ENCODE peak calls at places on chromosomes 1 and 21, in six cellular contexts. H is PC-3, A is tibial nerve, U is left ventricle myocardium inferior, I is tibial artery, X is mucosa of descending colon. R is an unnamed sample.
A peak's percentile ranks its signal among the peaks of the same experiment; 100 is the strongest.

GRCh38 chr1:48617227-48617626 is 145.2 kb upstream of the SPATA6 start:
- DNase-seq in H (no peak), A (no peak), U (no peak), I (no peak), X (no peak), R (peak; percentile 7)

GRCh38 chr1:110668523-110668922 is 6.2 kb downstream of the KCNA3 start:
- DNase-seq in H (no peak), A (no peak), U (no peak), I (no peak), X (no peak), R (no peak)

GRCh38 chr1:83959824-83960441 is 39.0 kb downstream of the TTLL7 start:
- DNase-seq in H (no peak), A (no peak), U (no peak), I (no peak), X (no peak), R (no peak)

GRCh38 chr1:241641748-241642592 is 1.8 kb upstream of the CHML start:
- DNase-seq in H (peak; percentile 96), A (no peak), U (no peak), I (no peak), X (no peak), R (no peak)

GRCh38 chr1:219385786-219386427 is 212.2 kb downstream of the LYPLAL1 start:
- DNase-seq in H (peak; percentile 96), A (no peak), U (no peak), I (peak; percentile 25), X (no peak), R (peak; percentile 91)

GRCh38 chr1:184982002-184982954 is 8.0 kb upstream of the NIBAN1 start:
- DNase-seq in H (peak; percentile 65), A (peak; percentile 67), U (peak; percentile 80), I (peak; percentile 79), X (peak; percentile 79), R (peak; percentile 49)

GRCh38 chr1:246280551-246280950 is 226.5 kb downstream of the SMYD3 start:
- DNase-seq in H (peak; percentile 44), A (no peak), U (no peak), I (no peak), X (no peak), R (peak; percentile 4)

GRCh38 chr1:171743014-171743870 is 1.4 kb upstream of the VAMP4 start:
- DNase-seq in H (peak; percentile 98), A (no peak), U (no peak), I (peak; percentile 31), X (no peak), R (peak; percentile 91)

GRCh38 chr1:44924835-44925464 is 61.4 kb downstream of the EIF2B3 start:
- DNase-seq in H (peak; percentile 85), A (no peak), U (no peak), I (no peak), X (no peak), R (peak; percentile 33)

GRCh38 chr1:193115629-193116227 is 6.1 kb upstream of the CDC73 start:
- DNase-seq in H (peak; percentile 92), A (no peak), U (no peak), I (peak; percentile 28), X (no peak), R (peak; percentile 58)

GRCh38 chr1:190179817-190180216 is 297.8 kb downstream of the BRINP3 start:
- DNase-seq in H (peak; percentile 81), A (no peak), U (no peak), I (no peak), X (no peak), R (no peak)

GRCh38 chr1:151166506-151166956 is 587 bp downstream of the SCNM1 start:
- DNase-seq in H (peak; percentile 50), A (no peak), U (no peak), I (no peak), X (no peak), R (peak; percentile 43)

GRCh38 chr1:114152211-114153050 is 1.2 kb downstream of the SYT6 start:
- DNase-seq in H (peak; percentile 43), A (no peak), U (peak; percentile 33), I (peak; percentile 27), X (peak; percentile 55), R (no peak)

GRCh38 chr1:41381691-41382530 is 20.7 kb downstream of the FOXO6 start:
- DNase-seq in H (peak; percentile 72), A (no peak), U (no peak), I (peak; percentile 60), X (peak; percentile 67), R (no peak)

GRCh38 chr1:154326546-154327465 is 1.5 kb downstream of the ATP8B2 start:
- DNase-seq in H (peak; percentile 62), A (peak; percentile 71), U (peak; percentile 38), I (peak; percentile 95), X (no peak), R (no peak)

DNA sequence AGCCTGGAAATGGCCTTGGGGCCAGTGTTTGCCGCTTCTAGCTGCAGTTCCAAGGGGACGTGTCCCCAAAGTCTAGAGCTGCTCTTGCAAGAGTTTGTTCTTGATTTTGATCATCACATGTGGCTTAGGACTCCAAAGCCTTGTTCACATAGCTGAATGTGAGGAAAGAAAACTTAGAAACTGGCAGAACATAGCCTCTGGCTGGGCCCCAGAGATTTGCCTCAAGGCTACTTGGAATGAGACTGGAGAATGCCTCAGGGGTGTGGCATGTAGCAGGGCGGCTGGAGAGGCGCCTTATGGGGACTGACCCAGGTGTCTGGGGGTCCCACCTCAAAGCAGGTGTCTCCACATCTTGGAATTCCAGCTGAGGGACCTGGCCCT is 2.3 kb downstream of the PDXK start:
- DNase-seq in H (no peak), A (no peak), U (no peak), I (no peak), X (no peak), R (no peak)
- H3K4me1 ChIP-seq in H (peaks cover 50% of the 10 kb centered on the region), A (peaks cover 23% of the 10 kb centered on the region), U (peaks cover 63% of the 10 kb centered on the region), I (peaks cover 60% of the 10 kb centered on the region), X (peaks cover 30% of the 10 kb centered on the region), R (peaks cover 14% of the 10 kb centered on the region)

DNA sequence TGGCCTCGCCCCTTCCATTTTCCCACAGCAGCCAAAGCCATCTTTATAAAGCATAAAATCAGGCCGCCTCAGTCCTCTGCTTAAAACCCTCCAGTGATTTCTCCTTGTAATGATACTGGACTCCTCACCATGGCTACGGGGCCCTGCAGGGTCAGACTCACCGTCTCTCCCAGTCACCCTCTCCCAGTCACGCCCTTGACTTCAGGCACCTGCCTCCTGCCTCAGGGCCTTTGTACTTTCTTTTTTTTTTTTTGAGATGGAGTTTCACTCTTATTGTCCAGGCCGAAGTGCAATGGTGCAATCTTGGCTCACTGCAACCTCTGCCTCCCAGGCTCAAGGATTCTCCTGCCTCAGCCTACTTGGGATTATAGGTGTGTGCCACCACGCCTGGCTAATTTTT is 47.8 kb downstream of the PIK3CD start:
- DNase-seq in H (peak; percentile 22), A (no peak), U (no peak), I (no peak), X (no peak), R (no peak)
- H3K9me3 ChIP-seq in H (no peaks in the 10 kb centered on the region), A (no peaks in the 10 kb centered on the region), U (no peaks in the 10 kb centered on the region), I (no peaks in the 10 kb centered on the region), X (no peaks in the 10 kb centered on the region), R (no peaks in the 10 kb centered on the region)

DNA sequence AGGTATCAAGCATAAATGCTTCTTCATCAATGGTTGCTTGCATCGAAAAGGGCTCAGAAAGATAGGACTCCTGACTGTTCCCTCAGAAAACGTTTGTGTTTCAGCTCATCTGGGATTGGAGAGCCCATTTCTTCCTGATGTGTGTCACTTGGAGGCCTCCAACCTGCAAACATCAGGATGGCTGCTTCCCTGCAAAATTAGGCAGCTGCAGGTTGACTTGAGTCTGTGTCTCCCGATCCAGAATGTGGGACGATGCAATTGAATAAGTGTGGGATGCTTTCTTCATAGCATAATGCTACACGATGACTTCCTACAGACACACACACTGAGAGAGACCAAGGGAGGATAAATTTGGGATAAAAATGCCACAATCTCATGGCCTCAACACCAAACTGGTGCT is 42.2 kb downstream of the OLIG1 start:
- DNase-seq in H (no peak), A (no peak), U (no peak), I (no peak), X (no peak), R (no peak)
- H3K4me1 ChIP-seq in H (no peaks in the 10 kb centered on the region), A (no peaks in the 10 kb centered on the region), U (peaks cover 13% of the 10 kb centered on the region), I (peaks cover 5% of the 10 kb centered on the region), X (peaks cover 6% of the 10 kb centered on the region), R (peaks cover 32% of the 10 kb centered on the region)

DNA sequence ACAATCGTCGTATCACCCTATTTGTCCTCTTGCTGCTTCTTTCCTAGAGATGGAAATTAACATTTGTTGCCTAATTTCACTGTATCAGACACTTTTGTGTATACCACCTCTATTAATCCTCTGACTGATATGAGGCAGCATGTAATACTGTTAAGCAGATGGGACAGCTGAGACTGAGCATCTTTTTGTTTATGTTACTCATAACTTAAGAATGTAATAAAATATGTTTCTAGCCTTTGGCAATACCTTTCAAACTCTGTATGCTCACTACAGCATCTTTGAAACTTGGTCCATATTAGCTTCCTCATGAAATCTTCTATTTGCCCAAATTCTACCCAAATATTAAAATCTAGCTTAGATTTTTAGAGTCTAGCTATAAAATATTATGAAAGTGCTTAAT is 2.3 kb downstream of the OR14K1 start:
- DNase-seq in H (peak; percentile 83), A (no peak), U (no peak), I (no peak), X (no peak), R (peak; percentile 23)
- H3K9me3 ChIP-seq in H (no peaks in the 10 kb centered on the region), A (no peaks in the 10 kb centered on the region), U (peaks cover 4% of the 10 kb centered on the region), I (no peaks in the 10 kb centered on the region), X (no peaks in the 10 kb centered on the region), R (no peaks in the 10 kb centered on the region)

GRCh38 chr1:13667696-13668095 is 32.3 kb upstream of the PRDM2 start:
- DNase-seq in H (no peak), A (no peak), U (no peak), I (no peak), X (no peak), R (no peak)

GRCh38 chr1:13663969-13664368 is 36.0 kb upstream of the PRDM2 start:
- DNase-seq in H (no peak), A (no peak), U (no peak), I (no peak), X (no peak), R (no peak)

GRCh38 chr1:13664451-13664850 is 35.5 kb upstream of the PRDM2 start:
- DNase-seq in H (peak; percentile 30), A (no peak), U (no peak), I (no peak), X (no peak), R (no peak)

GRCh38 chr1:13662498-13662897 is 37.5 kb upstream of the PRDM2 start:
- DNase-seq in H (peak; percentile 54), A (no peak), U (no peak), I (peak; percentile 52), X (no peak), R (no peak)

GRCh38 chr1:13666317-13666716 is 33.7 kb upstream of the PRDM2 start:
- DNase-seq in H (no peak), A (no peak), U (no peak), I (no peak), X (no peak), R (no peak)
- H3K4me1 ChIP-seq in H (peaks cover 18% of the 10 kb centered on the region), A (no peaks in the 10 kb centered on the region), U (no peaks in the 10 kb centered on the region), I (no peaks in the 10 kb centered on the region), X (no peaks in the 10 kb centered on the region), R (no peaks in the 10 kb centered on the region)

GRCh38 chr1:17215545-17215890 is 10.6 kb downstream of the PADI1 start:
- DNase-seq in H (peak; percentile 36), A (no peak), U (no peak), I (no peak), X (no peak), R (no peak)
- H3K9me3 ChIP-seq in H (no peaks in the 10 kb centered on the region), A (no peaks in the 10 kb centered on the region), U (no peaks in the 10 kb centered on the region), I (no peaks in the 10 kb centered on the region), X (no peaks in the 10 kb centered on the region), R (peaks cover 5% of the 10 kb centered on the region)

R was measured in SJCRH30.